ENCODE peak calls at places on chromosomes 3 and 15, in ten cellular contexts. P is activated gamma-delta T cell treated with Interleukin-2 at 50 U/mL for 16 hours; V is kidney tubule cell; H is sigmoid colon; L is activated CD4-positive, alpha-beta T cell treated with anti-CD3 and anti-CD28 coated beads for 1 hour; N is neuronal stem cell; M is transverse colon; D is CD8-positive, alpha-beta T cell; G is activated CD8-positive, alpha-beta memory T cell treated with anti-CD3 and anti-CD28 coated beads for 24 hours; W is H1. U is an unnamed sample.
A peak's percentile ranks its signal among the peaks of the same experiment; 100 is the strongest.

GRCh38 chr3:99499235-99499798 is 139.1 kb upstream of the COL8A1 start:
- DNase-seq in N (no peak), G (no peak), P (no peak), V (peak; percentile 52), W (no peak), D (no peak), L (no peak), H (no peak), M (no peak), U (peak; percentile 73)

GRCh38 chr15:36912311-36912712 is 188.0 kb downstream of the MEIS2 start:
- DNase-seq in W (no peak), N (no peak), P (no peak), H (no peak), L (no peak), V (no peak), M (no peak), D (no peak), G (no peak), U (no peak)

GRCh38 chr3:45978348-45978747 is 17.3 kb downstream of the FYCO1 start:
- DNase-seq in D (peak; percentile 61), H (no peak), L (no peak), G (peak; percentile 71), P (peak; percentile 47), V (peak; percentile 75), W (no peak), M (peak; percentile 89), N (no peak), U (no peak)

GRCh38 chr15:51737538-51738305 is at the start of gene LYSMD2:
- DNase-seq in N (peak; percentile 48), P (peak; percentile 63), G (no peak), D (peak; percentile 67), H (peak; percentile 89), L (peak; percentile 57), W (no peak), V (peak; percentile 56), M (peak; percentile 79), U (peak; percentile 52)

GRCh38 chr15:54640874-54641273 is 555.9 kb downstream of the RSL24D1 start:
- DNase-seq in P (no peak), G (no peak), N (no peak), M (no peak), D (no peak), V (no peak), W (no peak), H (no peak), L (no peak), U (no peak)

GRCh38 chr3:149299938-149300791 is 33.3 kb downstream of the TM4SF18 start:
- DNase-seq in P (no peak), D (no peak), L (no peak), N (no peak), W (no peak), H (no peak), G (no peak), M (peak; percentile 52), V (peak; percentile 98), U (peak; percentile 95)

GRCh38 chr3:184562875-184563568 is 1.4 kb downstream of the EPHB3 start:
- DNase-seq in H (no peak), L (no peak), P (no peak), M (no peak), W (no peak), G (no peak), D (no peak), N (no peak), V (no peak), U (no peak)

GRCh38 chr3:190538288-190538687 is 24.4 kb downstream of the IL1RAP start:
- DNase-seq in V (no peak), L (no peak), G (no peak), W (no peak), P (no peak), N (no peak), H (no peak), D (no peak), M (no peak), U (no peak)

GRCh38 chr3:149371001-149371722 is 6.3 kb downstream of the TM4SF1 start:
- DNase-seq in H (no peak), M (no peak), N (no peak), P (no peak), G (no peak), W (no peak), V (peak; percentile 53), D (no peak), L (no peak), U (no peak)

GRCh38 chr3:184145120-184145524 is 10.0 kb downstream of the EIF2B5 start:
- DNase-seq in P (peak; percentile 19), G (no peak), W (no peak), L (no peak), N (no peak), D (peak; percentile 40), V (peak; percentile 89), M (peak; percentile 66), H (no peak), U (peak; percentile 48)

GRCh38 chr3:136464502-136464901 is 214.4 kb downstream of the PCCB start:
- DNase-seq in D (no peak), G (no peak), M (no peak), P (no peak), H (no peak), V (no peak), L (no peak), W (no peak), N (no peak), U (peak; percentile 52)

GRCh38 chr15:89367485-89368451 is 33.1 kb upstream of the POLG start:
- DNase-seq in M (no peak), N (no peak), L (no peak), H (no peak), D (no peak), W (no peak), G (no peak), V (peak; percentile 31), P (no peak), U (no peak)

GRCh38 chr3:16249336-16249735 is 15.4 kb downstream of the DPH3 start:
- DNase-seq in D (no peak), V (peak; percentile 26), L (no peak), N (peak; percentile 26), M (no peak), H (no peak), P (no peak), G (no peak), W (no peak), U (peak; percentile 34)

GRCh38 chr15:43169888-43170287 is 15.3 kb upstream of the CCNDBP1 start:
- DNase-seq in G (no peak), L (no peak), D (no peak), W (no peak), N (no peak), H (no peak), M (no peak), V (no peak), P (no peak), U (peak; percentile 5)

GRCh38 chr3:56917740-56918568 is 116.2 kb upstream of the ARHGEF3 start:
- DNase-seq in W (no peak), D (no peak), L (no peak), V (no peak), M (peak; percentile 39), G (peak; percentile 78), H (no peak), N (no peak), P (no peak), U (no peak)

GRCh38 chr15:29670945-29671307 is 151.3 kb downstream of the TJP1 start:
- DNase-seq in N (no peak), H (no peak), G (no peak), P (no peak), D (no peak), L (no peak), V (peak; percentile 98), W (no peak), M (peak; percentile 82), U (peak; percentile 79)